ENCODE peak calls at places on chromosomes 13 and 19, in eight cellular contexts. One of them, this sample, is unnamed.

GRCh38 chr19:12868540-12869112 is 12.6 kb downstream of the DNASE2 start:
- DNase-seq in tibial artery: no peak
- DNase-seq in dorsolateral prefrontal cortex: no peak
- DNase-seq in A673: no peak
- DNase-seq in AG10803: no peak
- DNase-seq in lung: no peak
- DNase-seq in vagina: no peak
- DNase-seq in A549: no peak
- DNase-seq in this sample: no peak

GRCh38 chr19:19296953-19297689 is 23.2 kb downstream of the SUGP1 start:
- DNase-seq in tibial artery: no peak
- DNase-seq in dorsolateral prefrontal cortex: no peak
- DNase-seq in A673: no peak
- DNase-seq in AG10803: no peak
- DNase-seq in lung: no peak
- DNase-seq in vagina: no peak
- DNase-seq in A549: no peak
- DNase-seq in this sample: no peak

GRCh38 chr13:52852444-52852843 is 4.0 kb upstream of the PCDH8 start:
- DNase-seq in tibial artery: no peak
- DNase-seq in dorsolateral prefrontal cortex: no peak
- DNase-seq in A673: no peak
- DNase-seq in AG10803: no peak
- DNase-seq in lung: no peak
- DNase-seq in vagina: no peak
- DNase-seq in A549: no peak
- DNase-seq in this sample: no peak

GRCh38 chr19:56740478-56740877 is 68.9 kb upstream of the ZNF835 start:
- DNase-seq in tibial artery: no peak
- DNase-seq in dorsolateral prefrontal cortex: no peak
- DNase-seq in A673: no peak
- DNase-seq in AG10803: no peak
- DNase-seq in lung: no peak
- DNase-seq in vagina: no peak
- DNase-seq in A549: no peak
- DNase-seq in this sample: no peak

GRCh38 chr19:14072535-14073231 is at the start of gene MISP3:
- DNase-seq in tibial artery: no peak
- DNase-seq in dorsolateral prefrontal cortex: no peak
- DNase-seq in A673: peak
- DNase-seq in AG10803: no peak
- DNase-seq in lung: peak
- DNase-seq in vagina: no peak
- DNase-seq in A549: no peak
- DNase-seq in this sample: peak

GRCh38 chr13:23044906-23045305 is 135.9 kb upstream of the SGCG start:
- DNase-seq in tibial artery: no peak
- DNase-seq in dorsolateral prefrontal cortex: no peak
- DNase-seq in A673: no peak
- DNase-seq in AG10803: no peak
- DNase-seq in lung: no peak
- DNase-seq in vagina: no peak
- DNase-seq in A549: no peak
- DNase-seq in this sample: no peak

GRCh38 chr19:34336781-34337271 is 28.2 kb upstream of the GPI start:
- DNase-seq in tibial artery: no peak
- DNase-seq in dorsolateral prefrontal cortex: no peak
- DNase-seq in A673: peak
- DNase-seq in AG10803: peak
- DNase-seq in lung: no peak
- DNase-seq in vagina: no peak
- DNase-seq in A549: peak
- DNase-seq in this sample: no peak

GRCh38 chr13:46479286-46479685 is 73.7 kb upstream of the LRCH1 start:
- DNase-seq in tibial artery: no peak
- DNase-seq in dorsolateral prefrontal cortex: no peak
- DNase-seq in A673: no peak
- DNase-seq in AG10803: no peak
- DNase-seq in lung: no peak
- DNase-seq in vagina: no peak
- DNase-seq in A549: no peak
- DNase-seq in this sample: no peak

GRCh38 chr19:41641879-41642485 is 15.1 kb upstream of the CEACAM4 start:
- DNase-seq in tibial artery: peak
- DNase-seq in dorsolateral prefrontal cortex: peak
- DNase-seq in A673: peak
- DNase-seq in AG10803: peak
- DNase-seq in lung: peak
- DNase-seq in vagina: peak
- DNase-seq in A549: peak
- DNase-seq in this sample: no peak

GRCh38 chr19:56348289-56348877 is 33.7 kb upstream of the ZSCAN5A start:
- DNase-seq in tibial artery: no peak
- DNase-seq in dorsolateral prefrontal cortex: no peak
- DNase-seq in A673: peak
- DNase-seq in AG10803: no peak
- DNase-seq in lung: no peak
- DNase-seq in vagina: no peak
- DNase-seq in A549: no peak
- DNase-seq in this sample: no peak

GRCh38 chr19:35901055-35901644 is 810 bp upstream of the NFKBID start:
- DNase-seq in tibial artery: no peak
- DNase-seq in dorsolateral prefrontal cortex: no peak
- DNase-seq in A673: no peak
- DNase-seq in AG10803: peak
- DNase-seq in lung: no peak
- DNase-seq in vagina: no peak
- DNase-seq in A549: no peak
- DNase-seq in this sample: no peak

GRCh38 chr13:41465215-41465907 is 8.0 kb downstream of the RGCC start:
- DNase-seq in tibial artery: peak
- DNase-seq in dorsolateral prefrontal cortex: no peak
- DNase-seq in A673: no peak
- DNase-seq in AG10803: peak
- DNase-seq in lung: peak
- DNase-seq in vagina: no peak
- DNase-seq in A549: no peak
- DNase-seq in this sample: no peak

GRCh38 chr19:13610042-13610691 is 103.9 kb upstream of the CACNA1A start:
- DNase-seq in tibial artery: no peak
- DNase-seq in dorsolateral prefrontal cortex: no peak
- DNase-seq in A673: no peak
- DNase-seq in AG10803: no peak
- DNase-seq in lung: no peak
- DNase-seq in vagina: no peak
- DNase-seq in A549: no peak
- DNase-seq in this sample: no peak

GRCh38 chr19:17436094-17436873 is 12.2 kb downstream of the TMEM221 start:
- DNase-seq in tibial artery: no peak
- DNase-seq in dorsolateral prefrontal cortex: no peak
- DNase-seq in A673: no peak
- DNase-seq in AG10803: no peak
- DNase-seq in lung: no peak
- DNase-seq in vagina: no peak
- DNase-seq in A549: no peak
- DNase-seq in this sample: no peak

GRCh38 chr13:112105884-112106283 is 38.9 kb downstream of the SOX1 start:
- DNase-seq in tibial artery: no peak
- DNase-seq in dorsolateral prefrontal cortex: no peak
- DNase-seq in A673: no peak
- DNase-seq in AG10803: no peak
- DNase-seq in lung: no peak
- DNase-seq in vagina: no peak
- DNase-seq in A549: no peak
- DNase-seq in this sample: no peak

DNA sequence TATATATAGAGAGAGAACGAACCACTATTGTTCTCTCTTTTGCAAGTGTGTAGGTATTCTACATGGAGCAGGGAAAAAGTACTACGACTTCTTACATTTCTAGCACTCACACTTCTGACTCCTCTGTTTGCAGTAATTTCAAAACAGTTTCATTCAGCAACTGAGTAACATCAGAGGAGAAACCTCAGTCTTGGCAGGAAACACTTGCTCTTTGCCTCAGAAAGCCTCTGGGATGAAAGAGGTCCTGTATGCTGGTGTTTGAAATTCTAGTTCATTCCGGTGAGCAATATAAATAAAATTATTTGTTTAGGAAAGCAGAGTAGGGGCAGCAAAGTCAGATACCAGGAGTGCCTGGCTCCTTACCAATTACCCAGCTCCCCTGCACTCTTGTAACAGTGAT is 595.5 kb downstream of the TBC1D4 start:
- DNase-seq in tibial artery: no peak
- DNase-seq in dorsolateral prefrontal cortex: no peak
- DNase-seq in A673: no peak
- DNase-seq in AG10803: peak
- DNase-seq in lung: no peak
- DNase-seq in vagina: no peak
- DNase-seq in A549: no peak
- DNase-seq in this sample: no peak
- TF ChIP-seq CTCF in tibial artery: no peak
- TF ChIP-seq CTCF in dorsolateral prefrontal cortex: no peak
- TF ChIP-seq CTCF in A673: no peak
- TF ChIP-seq CTCF in AG10803: no peak
- TF ChIP-seq CTCF in lung: no peak
- TF ChIP-seq CTCF in vagina: no peak
- TF ChIP-seq CTCF in A549: no peak
- TF ChIP-seq CTCF in this sample: no peak

DNA sequence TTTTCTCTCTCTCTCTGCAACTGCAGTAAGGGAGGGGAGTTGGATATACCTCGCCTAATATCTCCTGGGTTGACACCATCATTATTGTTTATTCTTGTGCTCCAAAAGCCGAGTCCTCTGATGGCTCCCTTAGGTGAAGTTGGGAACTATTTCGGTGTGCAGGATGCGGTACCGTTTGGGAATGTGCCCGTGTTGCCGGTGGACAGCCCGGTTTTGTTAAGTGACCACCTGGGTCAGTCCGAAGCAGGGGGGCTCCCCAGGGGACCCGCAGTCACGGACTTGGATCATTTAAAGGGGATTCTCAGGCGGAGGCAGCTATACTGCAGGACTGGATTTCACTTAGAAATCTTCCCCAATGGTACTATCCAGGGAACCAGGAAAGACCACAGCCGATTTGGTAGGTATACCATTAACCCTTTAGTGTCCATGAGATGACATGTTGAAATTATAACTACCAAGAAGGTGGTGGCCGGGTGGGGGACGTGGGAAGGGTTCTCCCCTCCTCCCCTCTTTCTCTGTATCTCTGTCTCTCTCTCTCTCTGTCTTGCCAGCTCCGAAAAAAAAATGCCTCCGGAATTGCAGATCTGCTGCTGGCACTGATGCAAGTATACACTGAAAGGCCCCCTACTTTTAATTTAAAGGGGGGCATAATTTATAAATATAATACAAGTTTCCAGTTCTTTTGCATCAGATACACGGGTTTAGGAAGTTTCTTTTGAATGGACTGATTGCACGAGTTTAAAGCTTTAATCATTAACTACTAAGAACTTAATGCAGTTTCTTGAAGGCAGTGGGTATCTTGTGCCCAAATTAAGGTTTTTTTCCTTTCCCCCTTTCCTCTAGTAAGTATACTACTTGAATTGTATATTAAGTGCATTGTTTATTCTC is 1.2 kb downstream of the FGF9 start:
- DNase-seq in tibial artery: no peak
- DNase-seq in dorsolateral prefrontal cortex: no peak
- DNase-seq in A673: no peak
- DNase-seq in AG10803: no peak
- DNase-seq in lung: no peak
- DNase-seq in vagina: no peak
- DNase-seq in A549: no peak
- DNase-seq in this sample: no peak
- H3K4me3 ChIP-seq in tibial artery: peak
- H3K4me3 ChIP-seq in dorsolateral prefrontal cortex: peak
- H3K4me3 ChIP-seq in A673: no peak
- H3K4me3 ChIP-seq in AG10803: peak
- H3K4me3 ChIP-seq in lung: no peak
- H3K4me3 ChIP-seq in vagina: no peak
- H3K4me3 ChIP-seq in A549: peak
- H3K4me3 ChIP-seq in this sample: peak

DNA sequence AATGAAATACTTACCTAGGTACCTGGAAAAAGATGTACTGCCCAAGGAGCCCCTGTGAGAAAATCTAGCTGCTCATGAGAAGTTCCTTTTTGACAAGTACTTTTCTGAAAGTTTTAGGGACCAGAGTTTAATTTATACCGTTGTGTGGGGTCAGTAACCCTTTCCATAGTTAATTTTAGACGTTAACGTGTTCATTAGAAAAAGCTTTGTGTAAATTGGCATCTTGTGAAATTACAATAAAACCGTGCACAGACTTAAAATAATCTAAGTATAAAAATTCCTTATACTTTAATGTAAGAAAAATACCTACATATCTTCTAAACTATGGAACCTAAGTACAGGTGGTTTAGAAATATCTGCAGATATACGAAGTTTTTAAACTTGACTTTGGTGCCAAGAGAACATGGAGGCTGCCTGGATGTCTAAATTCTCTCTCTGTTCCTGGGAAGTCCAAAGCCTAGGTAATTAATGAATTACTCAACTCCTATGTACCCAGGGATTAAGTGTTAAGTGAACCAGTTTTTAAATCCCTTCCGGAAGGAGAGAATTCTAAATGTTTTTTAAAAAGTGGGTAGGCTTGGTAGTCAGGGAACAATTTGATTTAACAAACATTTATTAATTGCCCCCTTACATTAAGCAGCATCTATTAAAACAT is 50.2 kb upstream of the PDX1 start:
- DNase-seq in tibial artery: no peak
- DNase-seq in dorsolateral prefrontal cortex: no peak
- DNase-seq in A673: no peak
- DNase-seq in AG10803: no peak
- DNase-seq in lung: no peak
- DNase-seq in vagina: no peak
- DNase-seq in A549: no peak
- DNase-seq in this sample: no peak
- TF ChIP-seq CTCF in tibial artery: no peak
- TF ChIP-seq CTCF in dorsolateral prefrontal cortex: no peak
- TF ChIP-seq CTCF in A673: peak
- TF ChIP-seq CTCF in AG10803: no peak
- TF ChIP-seq CTCF in lung: no peak
- TF ChIP-seq CTCF in vagina: no peak
- TF ChIP-seq CTCF in A549: peak
- TF ChIP-seq CTCF in this sample: no peak

GRCh38 chr19:9912551-9913236 is 23.6 kb downstream of the OLFM2 start:
- DNase-seq in tibial artery: no peak
- DNase-seq in dorsolateral prefrontal cortex: no peak
- DNase-seq in A673: no peak
- DNase-seq in AG10803: no peak
- DNase-seq in lung: no peak
- DNase-seq in vagina: no peak
- DNase-seq in A549: no peak
- DNase-seq in this sample: no peak
- H3K4me3 ChIP-seq in tibial artery: no peak
- H3K4me3 ChIP-seq in dorsolateral prefrontal cortex: peak
- H3K4me3 ChIP-seq in A673: peak
- H3K4me3 ChIP-seq in AG10803: no peak
- H3K4me3 ChIP-seq in lung: no peak
- H3K4me3 ChIP-seq in vagina: peak
- H3K4me3 ChIP-seq in A549: peak
- H3K4me3 ChIP-seq in this sample: no peak

DNA sequence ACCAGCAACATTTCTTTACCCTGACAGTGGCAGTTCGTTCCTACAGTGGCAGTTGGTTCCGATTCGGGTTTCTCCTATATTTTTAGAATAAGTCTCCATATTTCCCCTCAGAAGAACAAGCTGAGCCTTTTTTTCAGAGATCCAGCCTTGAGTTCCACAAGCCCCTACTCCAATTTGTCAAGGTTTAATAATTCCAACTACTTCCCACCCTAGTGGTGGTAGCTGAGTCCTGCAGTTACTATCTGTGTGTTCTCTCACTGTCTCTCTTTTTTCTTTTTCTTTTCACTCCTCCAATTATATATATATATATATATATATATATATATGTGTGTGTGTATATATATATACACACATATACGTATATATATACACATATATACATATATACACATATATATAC is 1347.3 kb downstream of the PCDH9 start:
- DNase-seq in tibial artery: no peak
- DNase-seq in dorsolateral prefrontal cortex: no peak
- DNase-seq in A673: peak
- DNase-seq in AG10803: no peak
- DNase-seq in lung: no peak
- DNase-seq in vagina: no peak
- DNase-seq in A549: no peak
- DNase-seq in this sample: no peak
- TF ChIP-seq CTCF in tibial artery: no peak
- TF ChIP-seq CTCF in dorsolateral prefrontal cortex: no peak
- TF ChIP-seq CTCF in A673: peak
- TF ChIP-seq CTCF in AG10803: no peak
- TF ChIP-seq CTCF in lung: no peak
- TF ChIP-seq CTCF in vagina: no peak
- TF ChIP-seq CTCF in A549: no peak
- TF ChIP-seq CTCF in this sample: no peak

This sample was measured in sigmoid colon.